ENCODE peak calls at places on chromosomes 12 and 14, in ten cellular contexts. N, V, L, Y, A, J, F, D, W and G are unnamed samples.

GRCh38 chr14:93234798-93235197 is 27.7 kb downstream of the UBR7 start:
- DNase-seq in J (no peak), D (no peak), N (no peak), F (peak), V (no peak), A (no peak), L (no peak), Y (peak), W (no peak), G (no peak)

GRCh38 chr14:64200170-64200569 is 94.0 kb downstream of the ESR2 start:
- DNase-seq in Y (no peak), F (no peak), J (no peak), V (no peak), A (no peak), W (no peak), D (no peak), L (no peak), N (no peak), G (no peak)

GRCh38 chr12:117506333-117506732 is 144.9 kb upstream of the NOS1 start:
- DNase-seq in W (no peak), L (no peak), D (no peak), V (no peak), Y (no peak), F (no peak), A (no peak), J (no peak), N (no peak), G (no peak)

GRCh38 chr12:77932216-77932615 is 101.5 kb downstream of the NAV3 start:
- DNase-seq in A (peak), V (no peak), F (no peak), W (no peak), L (no peak), D (no peak), Y (no peak), J (no peak), N (no peak), G (no peak)

GRCh38 chr14:93543766-93544165 is 113.0 kb downstream of the UNC79 start:
- DNase-seq in D (peak), L (no peak), V (no peak), Y (peak), A (no peak), N (peak), J (no peak), W (no peak), F (peak), G (no peak)

GRCh38 chr14:68295316-68295816 is 475.8 kb downstream of the RAD51B start:
- DNase-seq in J (no peak), V (no peak), F (peak), A (peak), N (no peak), W (peak), L (no peak), D (peak), Y (no peak), G (no peak)

GRCh38 chr12:27005495-27005894 is 8.7 kb downstream of the TM7SF3 start:
- DNase-seq in J (no peak), L (no peak), V (no peak), F (no peak), D (no peak), Y (peak), W (no peak), A (no peak), N (no peak), G (no peak)

GRCh38 chr12:22231078-22231477 is 103.4 kb downstream of the ST8SIA1 start:
- DNase-seq in Y (no peak), W (no peak), L (no peak), N (no peak), J (no peak), A (no peak), V (no peak), F (no peak), D (no peak), G (no peak)

GRCh38 chr14:101525646-101526527 is 35.4 kb upstream of the DIO3 start:
- DNase-seq in Y (no peak), V (no peak), W (no peak), J (no peak), F (no peak), D (no peak), A (no peak), N (peak), L (no peak), G (no peak)